ENCODE peak calls at places on chromosomes 5 and 9, in seven cellular contexts. X is A673; S is colonic mucosa; R is activated naive CD4-positive, alpha-beta T cell; E is uterus; A is hippocampal formation; J is AML-193. P is an unnamed sample.

GRCh38 chr9:21770877-21771560 is 31.4 kb upstream of the MTAP start:
- DNase-seq in S (no peak), X (peak), E (no peak), A (no peak), R (no peak), J (no peak), P (no peak)

GRCh38 chr9:115161431-115161830 is 43.5 kb upstream of the TNC start:
- DNase-seq in X (no peak), A (no peak), E (no peak), J (no peak), S (no peak), R (no peak), P (no peak)

GRCh38 chr9:79127661-79128060 is 444.1 kb upstream of the TLE4 start:
- DNase-seq in E (no peak), X (no peak), A (no peak), S (no peak), J (no peak), R (no peak), P (no peak)

GRCh38 chr5:14097998-14098471 is 45.1 kb upstream of the TRIO start:
- DNase-seq in X (no peak), R (no peak), J (no peak), S (no peak), A (no peak), E (no peak), P (no peak)

GRCh38 chr9:126471084-126471611 is 142.6 kb upstream of the LMX1B start:
- DNase-seq in S (peak), A (no peak), X (no peak), E (no peak), R (peak), J (peak), P (peak)

GRCh38 chr9:93108301-93109041 is 12.5 kb downstream of the CARD19 start:
- DNase-seq in S (no peak), X (no peak), R (no peak), J (no peak), A (no peak), E (peak), P (no peak)

GRCh38 chr5:179836225-179837019 is 15.7 kb downstream of the SQSTM1 start:
- DNase-seq in S (no peak), R (peak), E (no peak), A (no peak), J (no peak), X (no peak), P (no peak)

GRCh38 chr5:118825226-118825625 is 163.1 kb downstream of the DTWD2 start:
- DNase-seq in X (no peak), E (no peak), A (no peak), R (no peak), J (no peak), S (no peak), P (no peak)

GRCh38 chr5:32315221-32316014 is 2.7 kb upstream of the MTMR12 start:
- DNase-seq in E (no peak), A (no peak), R (no peak), S (no peak), J (no peak), X (no peak), P (no peak)

GRCh38 chr5:57780959-57781325 is 298.3 kb upstream of the ACTBL2 start:
- DNase-seq in S (no peak), J (no peak), X (no peak), E (no peak), R (no peak), A (no peak), P (no peak)

GRCh38 chr5:1788828-1789227 is 10.8 kb downstream of the MRPL36 start:
- DNase-seq in X (no peak), R (no peak), S (no peak), J (no peak), A (no peak), E (peak), P (no peak)

GRCh38 chr9:36008774-36009300 is 27.9 kb upstream of the RECK start:
- DNase-seq in A (peak), E (peak), S (peak), R (peak), X (peak), J (peak), P (peak)

GRCh38 chr5:68482199-68482598 is 266.6 kb downstream of the PIK3R1 start:
- DNase-seq in E (no peak), R (no peak), S (no peak), A (peak), J (no peak), X (no peak), P (no peak)

GRCh38 chr5:131324311-131324710 is 60.5 kb downstream of the CDC42SE2 start:
- DNase-seq in J (no peak), R (no peak), E (no peak), X (peak), S (no peak), A (peak), P (no peak)

GRCh38 chr9:119004618-119004990 is 364.6 kb downstream of the BRINP1 start:
- DNase-seq in A (no peak), X (no peak), R (no peak), S (peak), E (peak), J (no peak), P (no peak)

GRCh38 chr9:116767219-116767618 is 80.1 kb downstream of the TRIM32 start:
- DNase-seq in A (no peak), S (no peak), R (no peak), J (no peak), X (peak), E (no peak), P (no peak)

GRCh38 chr5:179354305-179354882 is 9.1 kb upstream of the ADAMTS2 start:
- DNase-seq in S (no peak), X (no peak), J (no peak), E (no peak), R (no peak), A (no peak), P (no peak)

GRCh38 chr9:128715436-128715750 is 8.5 kb downstream of the ZDHHC12 start:
- DNase-seq in S (no peak), E (no peak), X (no peak), J (no peak), R (no peak), A (no peak), P (no peak)

GRCh38 chr5:159951834-159952233 is 35.6 kb downstream of the ADRA1B start:
- DNase-seq in S (no peak), J (no peak), E (no peak), X (no peak), R (no peak), A (no peak), P (no peak)

GRCh38 chr5:157447246-157447645 is 12.8 kb upstream of the NIPAL4 start:
- DNase-seq in J (no peak), S (peak), R (no peak), A (no peak), X (no peak), E (no peak), P (no peak)

GRCh38 chr5:132069994-132070393 is 3.6 kb upstream of the CSF2 start:
- DNase-seq in X (no peak), S (no peak), E (no peak), R (no peak), J (no peak), A (no peak), P (no peak)

GRCh38 chr9:92609142-92609500 is 60.8 kb downstream of the IPPK start:
- DNase-seq in J (no peak), A (no peak), R (no peak), X (no peak), E (no peak), S (no peak), P (no peak)

GRCh38 chr9:133499130-133499891 is 20.4 kb upstream of the SLC2A6 start:
- DNase-seq in A (no peak), J (no peak), S (peak), E (no peak), R (no peak), X (no peak), P (no peak)

GRCh38 chr5:143010335-143010734 is 240.2 kb downstream of the ARHGAP26 start:
- DNase-seq in S (no peak), X (no peak), A (no peak), R (no peak), E (no peak), J (no peak), P (no peak)

GRCh38 chr9:123861086-123861707 is 68.7 kb downstream of the DENND1A start:
- DNase-seq in J (no peak), R (no peak), A (peak), X (no peak), S (no peak), E (no peak), P (no peak)

GRCh38 chr5:62282079-62282478 is 23.9 kb upstream of the KIF2A start:
- DNase-seq in R (no peak), X (no peak), A (no peak), S (no peak), J (no peak), E (no peak), P (no peak)

GRCh38 chr9:120891255-120891954 is 14.4 kb upstream of the PHF19 start:
- DNase-seq in R (peak), J (no peak), E (no peak), A (no peak), S (no peak), X (no peak), P (no peak)

GRCh38 chr5:73039082-73039481 is 81.3 kb upstream of the TMEM171 start:
- DNase-seq in R (no peak), E (no peak), S (no peak), J (no peak), A (no peak), X (peak), P (no peak)